ENCODE peak calls at places on chromosomes 2 and 18, in ten cellular contexts. Y is lung, N is cardiac muscle cell, J is heart right ventricle, B is neural progenitor cell, Z is BJ, F is tibial nerve, S is bronchial epithelial cell, D is IMR-90, L is body of pancreas. K is an unnamed sample. For H3K36me3, the result is how much of the 10 kb centered on the place peaks cover.

GRCh38 chr18:44602380-44602779 is 78.3 kb upstream of the SETBP1 start:
- DNase-seq in Y (no peak), N (no peak), J (no peak), B (no peak), Z (peak), F (no peak), S (peak), D (no peak), L (no peak), K (no peak)

GRCh38 chr2:171432969-171433762 is 624 bp downstream of the METTL8 start:
- DNase-seq in Y (peak), N (peak), J (no peak), B (peak), Z (no peak), F (no peak), S (peak), D (peak), L (peak), K (peak)

GRCh38 chr2:20722592-20722991 is 55.6 kb downstream of the GDF7 start:
- DNase-seq in Y (no peak), N (no peak), J (no peak), B (no peak), Z (no peak), F (no peak), S (no peak), D (no peak), L (no peak), K (no peak)

GRCh38 chr2:231152800-231153557 is 28.1 kb upstream of the HTR2B start:
- DNase-seq in Y (no peak), N (no peak), J (no peak), B (no peak), Z (no peak), F (no peak), S (no peak), D (peak), L (no peak), K (no peak)

GRCh38 chr18:77068321-77068841 is 64.2 kb downstream of the MBP start:
- DNase-seq in Y (no peak), N (no peak), J (no peak), B (no peak), Z (no peak), F (no peak), S (peak), D (peak), L (no peak), K (no peak)

GRCh38 chr18:45923138-45923537 is 44.0 kb downstream of the EPG5 start:
- DNase-seq in Y (no peak), N (no peak), J (no peak), B (no peak), Z (no peak), F (no peak), S (no peak), D (no peak), L (no peak), K (no peak)

GRCh38 chr2:41204315-41204714 is 752.4 kb upstream of the SLC8A1 start:
- DNase-seq in Y (no peak), N (no peak), J (no peak), B (no peak), Z (no peak), F (no peak), S (no peak), D (no peak), L (no peak), K (no peak)

GRCh38 chr2:25411281-25411680 is 69.6 kb upstream of the DNMT3A start:
- DNase-seq in Y (no peak), N (no peak), J (no peak), B (no peak), Z (no peak), F (no peak), S (no peak), D (no peak), L (peak), K (no peak)

GRCh38 chr2:139685590-139685989 is 905.4 kb upstream of the NXPH2 start:
- DNase-seq in Y (no peak), N (no peak), J (no peak), B (no peak), Z (no peak), F (no peak), S (no peak), D (no peak), L (no peak), K (peak)

GRCh38 chr18:79528296-79528695 is 132.6 kb downstream of the NFATC1 start:
- DNase-seq in Y (no peak), N (no peak), J (no peak), B (no peak), Z (no peak), F (no peak), S (no peak), D (no peak), L (no peak), K (no peak)

GRCh38 chr18:68520406-68521075 is 194.4 kb downstream of the TMX3 start:
- DNase-seq in Y (no peak), N (no peak), J (no peak), B (no peak), Z (peak), F (no peak), S (peak), D (peak), L (no peak), K (no peak)

GRCh38 chr2:579961-580360 is 97.2 kb downstream of the TMEM18 start:
- DNase-seq in Y (no peak), N (no peak), J (no peak), B (no peak), Z (no peak), F (no peak), S (no peak), D (no peak), L (no peak), K (no peak)

GRCh38 chr2:67999332-67999731 is 63.5 kb downstream of the C1D start:
- DNase-seq in Y (no peak), N (no peak), J (no peak), B (no peak), Z (no peak), F (no peak), S (no peak), D (no peak), L (no peak), K (no peak)

GRCh38 chr18:37254256-37254880 is 311.2 kb downstream of the CELF4 start:
- DNase-seq in Y (no peak), N (no peak), J (no peak), B (no peak), Z (no peak), F (no peak), S (no peak), D (no peak), L (peak), K (no peak)

GRCh38 chr2:231704017-231704416 is 4.3 kb upstream of the PTMA start:
- DNase-seq in Y (no peak), N (no peak), J (no peak), B (peak), Z (no peak), F (no peak), S (no peak), D (no peak), L (no peak), K (no peak)

GRCh38 chr2:181106789-181107418 is 126.5 kb downstream of the UBE2E3 start:
- DNase-seq in Y (no peak), N (no peak), J (no peak), B (no peak), Z (peak), F (no peak), S (peak), D (peak), L (no peak), K (no peak)

GRCh38 chr2:181810823-181811695 is 80.5 kb upstream of the ITPRID2 start:
- DNase-seq in Y (no peak), N (no peak), J (peak), B (no peak), Z (no peak), F (no peak), S (peak), D (peak), L (peak), K (peak)

GRCh38 chr2:18924905-18925691 is 335.7 kb upstream of the NT5C1B start:
- DNase-seq in Y (no peak), N (no peak), J (no peak), B (no peak), Z (peak), F (no peak), S (peak), D (peak), L (no peak), K (no peak)

GRCh38 chr2:239303711-239304532 is 96.9 kb downstream of the HDAC4 start:
- DNase-seq in Y (no peak), N (no peak), J (no peak), B (peak), Z (no peak), F (peak), S (no peak), D (no peak), L (peak), K (peak)

GRCh38 chr18:31241900-31242409 is 76.0 kb upstream of the DSG1 start:
- DNase-seq in Y (no peak), N (peak), J (no peak), B (peak), Z (no peak), F (no peak), S (peak), D (peak), L (peak), K (peak)

GRCh38 chr2:113754160-113754559 is 2.3 kb downstream of the SLC35F5 start:
- DNase-seq in Y (no peak), N (no peak), J (no peak), B (no peak), Z (no peak), F (no peak), S (peak), D (no peak), L (no peak), K (no peak)

DNA sequence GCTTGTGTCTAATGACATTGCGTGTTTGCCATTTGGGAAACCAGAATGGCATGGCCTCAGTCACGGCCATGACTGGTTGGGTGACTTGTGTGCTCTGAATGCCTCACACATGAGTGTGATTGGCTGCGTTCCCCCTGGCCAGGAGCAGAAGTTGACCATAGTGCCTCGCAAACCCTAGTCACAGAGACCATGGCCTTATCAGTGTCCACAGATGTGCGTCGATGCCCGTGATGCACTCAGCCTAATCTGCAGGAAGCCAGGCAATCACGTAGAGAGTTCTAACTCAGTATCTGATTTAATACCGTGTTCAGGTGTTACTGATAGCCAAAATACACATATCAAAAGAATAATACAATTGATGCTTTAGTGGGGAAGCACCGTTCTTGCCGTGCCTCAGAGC is 64.0 kb downstream of the BOLA3 start:
- DNase-seq in Y (no peak), N (no peak), J (no peak), B (no peak), Z (no peak), F (no peak), S (no peak), D (no peak), L (no peak), K (no peak)
- H3K36me3 ChIP-seq in Y (under half), N (under half), J (under half), B (under half), Z (under half), F (under half), S (under half), D (under half), L (under half), K (under half)

GRCh38 chr2:46056541-46056940 is 240.7 kb upstream of the EPAS1 start:
- DNase-seq in Y (no peak), N (no peak), J (no peak), B (no peak), Z (no peak), F (no peak), S (no peak), D (peak), L (no peak), K (no peak)
- TF ChIP-seq CTCF in Y (no peak), N (no peak), J (no peak), B (no peak), Z (peak), F (no peak), S (no peak), D (peak), L (no peak), K (no peak)

GRCh38 chr2:214899751-214900150 is 90.3 kb upstream of the BARD1 start:
- DNase-seq in Y (no peak), N (no peak), J (no peak), B (no peak), Z (no peak), F (no peak), S (peak), D (no peak), L (no peak), K (no peak)
- H3K4me3 ChIP-seq in Y (no peak), N (no peak), J (no peak), B (no peak), Z (no peak), F (no peak), S (no peak), D (no peak), L (no peak), K (no peak)

GRCh38 chr18:678482-679182 is 21.2 kb downstream of the TYMS start:
- DNase-seq in Y (no peak), N (no peak), J (no peak), B (no peak), Z (no peak), F (no peak), S (no peak), D (no peak), L (no peak), K (no peak)
- H3K36me3 ChIP-seq in Y (under half), N (under half), J (half or more), B (under half), Z (under half), F (under half), S (under half), D (under half), L (under half), K (half or more)

DNA sequence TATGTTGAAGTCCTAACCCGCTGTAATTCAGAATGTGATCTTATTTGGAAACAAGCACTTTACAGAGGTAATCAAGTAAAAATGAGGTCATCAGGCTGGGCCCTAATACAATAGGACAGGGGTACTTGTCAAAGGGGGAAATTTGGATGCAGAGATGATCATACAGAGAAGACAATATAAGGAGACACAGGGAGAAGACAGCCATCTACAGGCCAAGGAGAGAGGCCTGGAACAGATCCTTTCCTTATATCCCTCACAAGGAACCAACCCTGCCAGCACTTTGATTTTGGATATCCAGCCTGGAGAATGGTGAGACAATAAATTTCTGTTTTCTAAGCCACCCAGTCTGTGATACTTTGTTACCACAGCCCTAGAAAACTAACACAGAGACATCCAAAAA is 104.3 kb downstream of the METTL4 start:
- DNase-seq in Y (no peak), N (no peak), J (no peak), B (no peak), Z (no peak), F (no peak), S (no peak), D (no peak), L (no peak), K (no peak)
- TF ChIP-seq CTCF in Y (no peak), N (no peak), J (no peak), B (no peak), Z (no peak), F (no peak), S (peak), D (no peak), L (no peak), K (peak)

DNA sequence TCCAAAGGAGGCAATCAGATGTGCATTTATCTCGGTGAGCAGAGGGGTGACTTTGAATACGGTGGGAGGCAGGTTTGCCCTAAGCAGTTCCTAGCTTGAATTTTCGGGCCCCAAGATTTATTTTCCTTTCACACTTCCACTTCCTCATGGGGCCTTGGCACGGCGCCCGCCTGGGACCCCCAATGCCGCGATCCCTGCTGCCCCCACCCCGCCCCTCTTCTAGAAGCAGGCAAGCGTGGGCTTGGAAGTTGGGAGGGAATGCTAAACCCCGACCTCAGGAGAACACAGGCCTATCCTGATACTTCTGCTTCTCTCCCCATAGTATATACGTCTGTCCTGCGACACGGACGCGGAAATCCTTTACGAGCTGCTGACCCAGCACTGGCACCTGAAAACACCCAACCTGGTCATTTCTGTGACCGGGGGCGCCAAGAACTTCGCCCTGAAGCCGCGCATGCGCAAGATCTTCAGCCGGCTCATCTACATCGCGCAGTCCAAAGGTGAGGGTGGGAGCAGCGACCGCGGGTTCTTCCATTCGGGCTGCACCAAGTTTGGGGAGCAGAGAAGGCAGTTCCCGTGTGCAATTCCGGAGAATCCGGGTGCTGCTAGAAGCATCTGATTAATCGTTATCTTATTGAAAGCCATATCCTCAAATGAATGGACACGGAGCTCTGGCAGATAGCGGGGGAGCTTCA is 21.6 kb downstream of the TRPM8 start:
- DNase-seq in Y (no peak), N (peak), J (no peak), B (no peak), Z (no peak), F (no peak), S (no peak), D (no peak), L (no peak), K (no peak)
- H3K4me3 ChIP-seq in Y (no peak), N (no peak), J (no peak), B (no peak), Z (no peak), F (no peak), S (no peak), D (no peak), L (no peak), K (no peak)

K was measured in endodermal cell.